ENCODE peak calls at places on chromosomes 4 and X, in nine cellular contexts. One of them, this sample, is unnamed.

GRCh38 chr4:73947239-73947985 is 34.4 kb downstream of the PF4 start:
- DNase-seq in AG04450: no peak
- DNase-seq in AG09309: no peak
- DNase-seq in fibroblast of pulmonary artery: no peak
- DNase-seq in HFF-Myc: no peak
- DNase-seq in sigmoid colon: no peak
- DNase-seq in endothelial cell: no peak
- DNase-seq in mammary epithelial cell: no peak
- DNase-seq in Panc1: no peak
- DNase-seq in this sample: no peak

GRCh38 chr4:16315451-16315850 is 89.2 kb upstream of the TAPT1 start:
- DNase-seq in AG04450: no peak
- DNase-seq in AG09309: no peak
- DNase-seq in fibroblast of pulmonary artery: no peak
- DNase-seq in HFF-Myc: no peak
- DNase-seq in sigmoid colon: no peak
- DNase-seq in endothelial cell: no peak
- DNase-seq in mammary epithelial cell: no peak
- DNase-seq in Panc1: no peak
- DNase-seq in this sample: no peak

GRCh38 chr4:42397256-42397634 is at the start of gene SHISA3:
- DNase-seq in AG04450: no peak
- DNase-seq in AG09309: no peak
- DNase-seq in fibroblast of pulmonary artery: peak
- DNase-seq in HFF-Myc: no peak
- DNase-seq in sigmoid colon: no peak
- DNase-seq in endothelial cell: peak
- DNase-seq in mammary epithelial cell: no peak
- DNase-seq in Panc1: no peak
- DNase-seq in this sample: no peak

GRCh38 chr4:67892905-67893304 is 9.1 kb upstream of the TMPRSS11D start:
- DNase-seq in AG04450: no peak
- DNase-seq in AG09309: no peak
- DNase-seq in fibroblast of pulmonary artery: no peak
- DNase-seq in HFF-Myc: no peak
- DNase-seq in sigmoid colon: no peak
- DNase-seq in endothelial cell: no peak
- DNase-seq in mammary epithelial cell: no peak
- DNase-seq in Panc1: no peak
- DNase-seq in this sample: no peak

GRCh38 chr4:72909461-72909860 is 160.1 kb downstream of the COX18 start:
- DNase-seq in AG04450: no peak
- DNase-seq in AG09309: no peak
- DNase-seq in fibroblast of pulmonary artery: no peak
- DNase-seq in HFF-Myc: no peak
- DNase-seq in sigmoid colon: no peak
- DNase-seq in endothelial cell: peak
- DNase-seq in mammary epithelial cell: peak
- DNase-seq in Panc1: no peak
- DNase-seq in this sample: peak

GRCh38 chrX:18874560-18875255 is 109.2 kb downstream of the PHKA2 start:
- DNase-seq in AG04450: no peak
- DNase-seq in AG09309: no peak
- DNase-seq in fibroblast of pulmonary artery: no peak
- DNase-seq in HFF-Myc: no peak
- DNase-seq in sigmoid colon: no peak
- DNase-seq in endothelial cell: no peak
- DNase-seq in mammary epithelial cell: no peak
- DNase-seq in Panc1: no peak
- DNase-seq in this sample: no peak

GRCh38 chr4:16450724-16451123 is 224.5 kb upstream of the TAPT1 start:
- DNase-seq in AG04450: no peak
- DNase-seq in AG09309: no peak
- DNase-seq in fibroblast of pulmonary artery: peak
- DNase-seq in HFF-Myc: no peak
- DNase-seq in sigmoid colon: no peak
- DNase-seq in endothelial cell: no peak
- DNase-seq in mammary epithelial cell: no peak
- DNase-seq in Panc1: no peak
- DNase-seq in this sample: no peak

GRCh38 chrX:23817979-23818336 is 35.0 kb downstream of the SAT1 start:
- DNase-seq in AG04450: no peak
- DNase-seq in AG09309: no peak
- DNase-seq in fibroblast of pulmonary artery: no peak
- DNase-seq in HFF-Myc: no peak
- DNase-seq in sigmoid colon: no peak
- DNase-seq in endothelial cell: no peak
- DNase-seq in mammary epithelial cell: no peak
- DNase-seq in Panc1: no peak
- DNase-seq in this sample: no peak

GRCh38 chrX:74291577-74291963 is 12.4 kb upstream of the ZCCHC13 start:
- DNase-seq in AG04450: no peak
- DNase-seq in AG09309: no peak
- DNase-seq in fibroblast of pulmonary artery: no peak
- DNase-seq in HFF-Myc: no peak
- DNase-seq in sigmoid colon: no peak
- DNase-seq in endothelial cell: no peak
- DNase-seq in mammary epithelial cell: no peak
- DNase-seq in Panc1: no peak
- DNase-seq in this sample: no peak

GRCh38 chrX:103817502-103817901 is 14.6 kb downstream of the RAB9B start:
- DNase-seq in AG04450: no peak
- DNase-seq in AG09309: no peak
- DNase-seq in fibroblast of pulmonary artery: peak
- DNase-seq in HFF-Myc: peak
- DNase-seq in sigmoid colon: no peak
- DNase-seq in endothelial cell: peak
- DNase-seq in mammary epithelial cell: no peak
- DNase-seq in Panc1: peak
- DNase-seq in this sample: peak

GRCh38 chr4:10529891-10530786 is 72.9 kb upstream of the ZNF518B start:
- DNase-seq in AG04450: no peak
- DNase-seq in AG09309: no peak
- DNase-seq in fibroblast of pulmonary artery: peak
- DNase-seq in HFF-Myc: no peak
- DNase-seq in sigmoid colon: no peak
- DNase-seq in endothelial cell: no peak
- DNase-seq in mammary epithelial cell: peak
- DNase-seq in Panc1: no peak
- DNase-seq in this sample: peak

GRCh38 chrX:29858714-29859113 is 356.6 kb upstream of the MAGEB2 start:
- DNase-seq in AG04450: peak
- DNase-seq in AG09309: no peak
- DNase-seq in fibroblast of pulmonary artery: peak
- DNase-seq in HFF-Myc: no peak
- DNase-seq in sigmoid colon: no peak
- DNase-seq in endothelial cell: no peak
- DNase-seq in mammary epithelial cell: peak
- DNase-seq in Panc1: no peak
- DNase-seq in this sample: peak

DNA sequence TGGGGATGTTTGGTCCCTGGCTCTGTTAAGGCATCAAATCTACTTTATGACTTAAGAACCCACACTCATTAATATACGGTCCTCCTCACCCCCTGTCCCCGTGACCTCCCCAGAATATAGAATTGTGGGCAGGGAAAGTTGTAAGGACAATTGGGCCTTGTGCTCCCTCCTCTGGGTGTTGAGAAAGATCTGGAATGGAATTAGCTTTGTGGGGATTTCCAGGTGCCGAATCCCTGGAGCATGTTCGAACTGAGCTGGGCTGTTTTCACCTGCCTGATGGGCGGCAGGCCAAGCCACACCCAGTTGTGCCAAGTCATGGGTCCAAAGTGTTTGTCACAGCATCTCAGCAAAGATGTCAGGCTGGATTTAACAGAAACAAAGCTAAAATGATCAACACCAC is 349.3 kb upstream of the KLF3 start:
- DNase-seq in AG04450: no peak
- DNase-seq in AG09309: no peak
- DNase-seq in fibroblast of pulmonary artery: no peak
- DNase-seq in HFF-Myc: no peak
- DNase-seq in sigmoid colon: no peak
- DNase-seq in endothelial cell: no peak
- DNase-seq in mammary epithelial cell: peak
- DNase-seq in Panc1: no peak
- DNase-seq in this sample: peak
- TF ChIP-seq CTCF in AG04450: no peak
- TF ChIP-seq CTCF in AG09309: no peak
- TF ChIP-seq CTCF in fibroblast of pulmonary artery: no peak
- TF ChIP-seq CTCF in HFF-Myc: no peak
- TF ChIP-seq CTCF in sigmoid colon: no peak
- TF ChIP-seq CTCF in endothelial cell: no peak
- TF ChIP-seq CTCF in mammary epithelial cell: no peak
- TF ChIP-seq CTCF in Panc1: no peak
- TF ChIP-seq CTCF in this sample: no peak

GRCh38 chr4:153794001-153794400 is 5.1 kb upstream of the SFRP2 start:
- DNase-seq in AG04450: no peak
- DNase-seq in AG09309: no peak
- DNase-seq in fibroblast of pulmonary artery: no peak
- DNase-seq in HFF-Myc: no peak
- DNase-seq in sigmoid colon: no peak
- DNase-seq in endothelial cell: no peak
- DNase-seq in mammary epithelial cell: no peak
- DNase-seq in Panc1: no peak
- DNase-seq in this sample: no peak

GRCh38 chr4:153792893-153793227 is 4.0 kb upstream of the SFRP2 start:
- DNase-seq in AG04450: no peak
- DNase-seq in AG09309: no peak
- DNase-seq in fibroblast of pulmonary artery: no peak
- DNase-seq in HFF-Myc: no peak
- DNase-seq in sigmoid colon: no peak
- DNase-seq in endothelial cell: peak
- DNase-seq in mammary epithelial cell: no peak
- DNase-seq in Panc1: no peak
- DNase-seq in this sample: no peak

GRCh38 chr4:153790962-153791551 is 2.2 kb upstream of the SFRP2 start:
- DNase-seq in AG04450: no peak
- DNase-seq in AG09309: no peak
- DNase-seq in fibroblast of pulmonary artery: peak
- DNase-seq in HFF-Myc: no peak
- DNase-seq in sigmoid colon: peak
- DNase-seq in endothelial cell: peak
- DNase-seq in mammary epithelial cell: no peak
- DNase-seq in Panc1: no peak
- DNase-seq in this sample: no peak

GRCh38 chr4:153789741-153790651 is 1.1 kb upstream of the SFRP2 start:
- DNase-seq in AG04450: no peak
- DNase-seq in AG09309: no peak
- DNase-seq in fibroblast of pulmonary artery: no peak
- DNase-seq in HFF-Myc: no peak
- DNase-seq in sigmoid colon: peak
- DNase-seq in endothelial cell: peak
- DNase-seq in mammary epithelial cell: no peak
- DNase-seq in Panc1: no peak
- DNase-seq in this sample: no peak

GRCh38 chr4:153792007-153792892 is 3.4 kb upstream of the SFRP2 start:
- DNase-seq in AG04450: no peak
- DNase-seq in AG09309: no peak
- DNase-seq in fibroblast of pulmonary artery: peak
- DNase-seq in HFF-Myc: no peak
- DNase-seq in sigmoid colon: peak
- DNase-seq in endothelial cell: peak
- DNase-seq in mammary epithelial cell: peak
- DNase-seq in Panc1: no peak
- DNase-seq in this sample: peak
- TF ChIP-seq CTCF in AG04450: no peak
- TF ChIP-seq CTCF in AG09309: peak
- TF ChIP-seq CTCF in fibroblast of pulmonary artery: peak
- TF ChIP-seq CTCF in HFF-Myc: peak
- TF ChIP-seq CTCF in sigmoid colon: no peak
- TF ChIP-seq CTCF in endothelial cell: peak
- TF ChIP-seq CTCF in mammary epithelial cell: peak
- TF ChIP-seq CTCF in Panc1: peak
- TF ChIP-seq CTCF in this sample: peak

GRCh38 chrX:140923118-140923517 is 79.3 kb upstream of the SPANXB1 start:
- DNase-seq in AG04450: no peak
- DNase-seq in AG09309: no peak
- DNase-seq in fibroblast of pulmonary artery: no peak
- DNase-seq in HFF-Myc: no peak
- DNase-seq in sigmoid colon: no peak
- DNase-seq in endothelial cell: no peak
- DNase-seq in mammary epithelial cell: no peak
- DNase-seq in Panc1: no peak
- DNase-seq in this sample: no peak

GRCh38 chrX:140916891-140917290 is 85.5 kb upstream of the SPANXB1 start:
- DNase-seq in AG04450: no peak
- DNase-seq in AG09309: no peak
- DNase-seq in fibroblast of pulmonary artery: no peak
- DNase-seq in HFF-Myc: no peak
- DNase-seq in sigmoid colon: no peak
- DNase-seq in endothelial cell: no peak
- DNase-seq in mammary epithelial cell: no peak
- DNase-seq in Panc1: no peak
- DNase-seq in this sample: no peak

GRCh38 chrX:140917354-140918115 is 84.9 kb upstream of the SPANXB1 start:
- DNase-seq in AG04450: no peak
- DNase-seq in AG09309: no peak
- DNase-seq in fibroblast of pulmonary artery: no peak
- DNase-seq in HFF-Myc: no peak
- DNase-seq in sigmoid colon: no peak
- DNase-seq in endothelial cell: no peak
- DNase-seq in mammary epithelial cell: no peak
- DNase-seq in Panc1: no peak
- DNase-seq in this sample: no peak

GRCh38 chrX:140913802-140914501 is 88.4 kb upstream of the SPANXB1 start:
- DNase-seq in AG04450: no peak
- DNase-seq in AG09309: no peak
- DNase-seq in fibroblast of pulmonary artery: no peak
- DNase-seq in HFF-Myc: no peak
- DNase-seq in sigmoid colon: no peak
- DNase-seq in endothelial cell: no peak
- DNase-seq in mammary epithelial cell: no peak
- DNase-seq in Panc1: no peak
- DNase-seq in this sample: no peak

GRCh38 chrX:140918398-140919043 is 83.9 kb upstream of the SPANXB1 start:
- DNase-seq in AG04450: peak
- DNase-seq in AG09309: peak
- DNase-seq in fibroblast of pulmonary artery: peak
- DNase-seq in HFF-Myc: peak
- DNase-seq in sigmoid colon: no peak
- DNase-seq in endothelial cell: peak
- DNase-seq in mammary epithelial cell: peak
- DNase-seq in Panc1: peak
- DNase-seq in this sample: peak
- TF ChIP-seq CTCF in AG04450: peak
- TF ChIP-seq CTCF in AG09309: peak
- TF ChIP-seq CTCF in fibroblast of pulmonary artery: peak
- TF ChIP-seq CTCF in HFF-Myc: peak
- TF ChIP-seq CTCF in sigmoid colon: no peak
- TF ChIP-seq CTCF in endothelial cell: peak
- TF ChIP-seq CTCF in mammary epithelial cell: peak
- TF ChIP-seq CTCF in Panc1: peak
- TF ChIP-seq CTCF in this sample: peak

DNA sequence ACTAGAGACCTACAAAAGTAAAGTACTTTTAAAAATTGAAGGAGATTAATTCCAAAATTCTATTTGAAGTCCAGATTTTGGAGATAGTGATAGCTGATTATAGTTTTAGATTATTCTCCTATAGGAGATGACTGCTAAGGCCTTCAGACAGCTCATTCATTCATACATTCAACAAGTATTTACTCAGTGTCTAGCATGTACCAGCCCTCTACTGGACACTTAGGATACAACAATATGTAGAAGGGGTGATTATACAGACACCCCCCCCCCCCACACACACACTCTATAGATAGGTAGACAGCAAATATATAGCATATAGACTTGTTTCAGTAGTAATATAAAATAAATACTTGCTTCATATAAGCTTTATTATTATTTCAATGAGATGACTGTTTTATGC is 60.4 kb upstream of the TAF9B start:
- DNase-seq in AG04450: no peak
- DNase-seq in AG09309: no peak
- DNase-seq in fibroblast of pulmonary artery: peak
- DNase-seq in HFF-Myc: peak
- DNase-seq in sigmoid colon: no peak
- DNase-seq in endothelial cell: no peak
- DNase-seq in mammary epithelial cell: peak
- DNase-seq in Panc1: no peak
- DNase-seq in this sample: peak
- TF ChIP-seq CTCF in AG04450: peak
- TF ChIP-seq CTCF in AG09309: peak
- TF ChIP-seq CTCF in fibroblast of pulmonary artery: peak
- TF ChIP-seq CTCF in HFF-Myc: peak
- TF ChIP-seq CTCF in sigmoid colon: no peak
- TF ChIP-seq CTCF in endothelial cell: peak
- TF ChIP-seq CTCF in mammary epithelial cell: peak
- TF ChIP-seq CTCF in Panc1: peak
- TF ChIP-seq CTCF in this sample: peak